ENCODE peak calls at places on chromosomes 11 and 22, in nine cellular contexts. One of them, this sample, is unnamed.

GRCh38 chr11:110812334-110812733 is 100.1 kb upstream of the ARHGAP20 start:
- DNase-seq in AG04450: no peak
- DNase-seq in SK-N-SH: no peak
- DNase-seq in brain microvascular endothelial cell: no peak
- DNase-seq in neural progenitor cell: no peak
- DNase-seq in A673: no peak
- DNase-seq in AG09309: no peak
- DNase-seq in tibial nerve: no peak
- DNase-seq in A549: no peak
- DNase-seq in this sample: no peak

GRCh38 chr11:22703040-22703439 is 36.6 kb downstream of the GAS2 start:
- DNase-seq in AG04450: peak; percentile 46
- DNase-seq in SK-N-SH: no peak
- DNase-seq in brain microvascular endothelial cell: peak; percentile 63
- DNase-seq in neural progenitor cell: peak; percentile 3
- DNase-seq in A673: peak; percentile 62
- DNase-seq in AG09309: no peak
- DNase-seq in tibial nerve: no peak
- DNase-seq in A549: peak; percentile 3
- DNase-seq in this sample: peak; percentile 69

GRCh38 chr22:22930571-22931556 is 43.2 kb downstream of the IGLL5 start:
- DNase-seq in AG04450: no peak
- DNase-seq in SK-N-SH: no peak
- DNase-seq in brain microvascular endothelial cell: no peak
- DNase-seq in neural progenitor cell: no peak
- DNase-seq in A673: no peak
- DNase-seq in AG09309: no peak
- DNase-seq in tibial nerve: no peak
- DNase-seq in A549: no peak
- DNase-seq in this sample: no peak

GRCh38 chr22:25420925-25421904 is 143.3 kb upstream of the GRK3 start:
- DNase-seq in AG04450: no peak
- DNase-seq in SK-N-SH: peak; percentile 64
- DNase-seq in brain microvascular endothelial cell: no peak
- DNase-seq in neural progenitor cell: peak; percentile 69
- DNase-seq in A673: no peak
- DNase-seq in AG09309: no peak
- DNase-seq in tibial nerve: no peak
- DNase-seq in A549: no peak
- DNase-seq in this sample: no peak

GRCh38 chr11:21774212-21774611 is 418.7 kb upstream of the ANO5 start:
- DNase-seq in AG04450: no peak
- DNase-seq in SK-N-SH: no peak
- DNase-seq in brain microvascular endothelial cell: no peak
- DNase-seq in neural progenitor cell: no peak
- DNase-seq in A673: no peak
- DNase-seq in AG09309: no peak
- DNase-seq in tibial nerve: no peak
- DNase-seq in A549: no peak
- DNase-seq in this sample: no peak

GRCh38 chr11:88231894-88232482 is 56.7 kb upstream of the RAB38 start:
- DNase-seq in AG04450: peak; percentile 3
- DNase-seq in SK-N-SH: peak; percentile 18
- DNase-seq in brain microvascular endothelial cell: peak; percentile 37
- DNase-seq in neural progenitor cell: peak; percentile 48
- DNase-seq in A673: peak; percentile 66
- DNase-seq in AG09309: peak; percentile 5
- DNase-seq in tibial nerve: peak; percentile 48
- DNase-seq in A549: peak; percentile 11
- DNase-seq in this sample: peak; percentile 4

GRCh38 chr22:24894998-24895397 is 51.5 kb downstream of the LHFPL7 start:
- DNase-seq in AG04450: no peak
- DNase-seq in SK-N-SH: peak; percentile 85
- DNase-seq in brain microvascular endothelial cell: peak; percentile 56
- DNase-seq in neural progenitor cell: no peak
- DNase-seq in A673: peak; percentile 11
- DNase-seq in AG09309: no peak
- DNase-seq in tibial nerve: peak; percentile 74
- DNase-seq in A549: peak; percentile 28
- DNase-seq in this sample: peak; percentile 52

GRCh38 chr11:119339581-119340334 is 925 bp downstream of the C1QTNF5 start:
- DNase-seq in AG04450: no peak
- DNase-seq in SK-N-SH: peak; percentile 95
- DNase-seq in brain microvascular endothelial cell: no peak
- DNase-seq in neural progenitor cell: peak; percentile 94
- DNase-seq in A673: peak; percentile 58
- DNase-seq in AG09309: no peak
- DNase-seq in tibial nerve: peak; percentile 40
- DNase-seq in A549: no peak
- DNase-seq in this sample: no peak

GRCh38 chr22:32623943-32624342 is 149.3 kb downstream of the FBXO7 start:
- DNase-seq in AG04450: peak; percentile 88
- DNase-seq in SK-N-SH: no peak
- DNase-seq in brain microvascular endothelial cell: peak; percentile 82
- DNase-seq in neural progenitor cell: no peak
- DNase-seq in A673: no peak
- DNase-seq in AG09309: peak; percentile 74
- DNase-seq in tibial nerve: peak; percentile 93
- DNase-seq in A549: no peak
- DNase-seq in this sample: peak; percentile 28

GRCh38 chr22:32621656-32622003 is 147.0 kb downstream of the FBXO7 start:
- DNase-seq in AG04450: no peak
- DNase-seq in SK-N-SH: no peak
- DNase-seq in brain microvascular endothelial cell: no peak
- DNase-seq in neural progenitor cell: no peak
- DNase-seq in A673: no peak
- DNase-seq in AG09309: no peak
- DNase-seq in tibial nerve: no peak
- DNase-seq in A549: no peak
- DNase-seq in this sample: no peak

GRCh38 chr22:32620992-32621391 is 146.4 kb downstream of the FBXO7 start:
- DNase-seq in AG04450: no peak
- DNase-seq in SK-N-SH: no peak
- DNase-seq in brain microvascular endothelial cell: no peak
- DNase-seq in neural progenitor cell: no peak
- DNase-seq in A673: no peak
- DNase-seq in AG09309: no peak
- DNase-seq in tibial nerve: no peak
- DNase-seq in A549: no peak
- DNase-seq in this sample: no peak

GRCh38 chr22:32622762-32623147 is 148.1 kb downstream of the FBXO7 start:
- DNase-seq in AG04450: no peak
- DNase-seq in SK-N-SH: no peak
- DNase-seq in brain microvascular endothelial cell: no peak
- DNase-seq in neural progenitor cell: peak; percentile 52
- DNase-seq in A673: no peak
- DNase-seq in AG09309: no peak
- DNase-seq in tibial nerve: no peak
- DNase-seq in A549: no peak
- DNase-seq in this sample: no peak

DNA sequence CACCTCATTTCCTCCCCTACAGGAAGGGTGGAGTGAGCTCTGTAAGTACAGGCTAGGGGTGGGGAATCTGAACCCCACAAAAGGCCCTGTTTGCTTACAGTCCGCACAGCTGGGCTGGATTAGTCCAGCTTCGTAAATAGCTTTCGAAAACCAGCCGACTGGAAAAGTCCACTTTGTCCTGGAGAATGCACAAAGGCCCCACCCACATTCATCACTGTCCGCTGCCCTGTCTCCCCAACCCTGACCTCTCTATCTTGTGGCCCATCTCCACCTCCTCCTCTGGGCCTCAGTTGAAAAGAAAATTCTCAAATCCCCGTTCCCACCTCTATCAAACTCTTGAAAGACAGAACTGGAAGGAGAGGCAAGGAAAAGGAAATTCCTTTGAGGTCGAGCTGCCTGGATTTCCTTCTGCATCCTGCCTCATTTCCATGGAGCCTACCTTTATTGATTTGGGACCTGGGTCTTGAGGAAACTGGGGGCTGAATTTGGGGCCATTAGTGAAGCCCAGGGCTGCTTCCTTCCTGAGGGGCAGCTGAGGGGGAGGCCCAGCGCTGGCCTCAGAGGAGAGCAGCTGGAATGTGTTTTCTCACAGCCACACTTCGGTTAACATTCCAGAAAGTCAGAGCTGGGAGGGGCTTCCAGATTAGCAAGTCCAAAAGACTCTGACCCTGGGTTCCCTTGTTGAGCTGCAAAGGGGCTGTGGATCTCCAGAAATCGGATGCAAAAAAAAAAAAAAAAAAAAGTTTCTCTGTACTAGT is 147.6 kb downstream of the FBXO7 start:
- DNase-seq in AG04450: peak; percentile 94
- DNase-seq in SK-N-SH: no peak
- DNase-seq in brain microvascular endothelial cell: peak; percentile 67
- DNase-seq in neural progenitor cell: peak; percentile 95
- DNase-seq in A673: no peak
- DNase-seq in AG09309: peak; percentile 51
- DNase-seq in tibial nerve: peak; percentile 73
- DNase-seq in A549: no peak
- DNase-seq in this sample: no peak
- H3K4me3 ChIP-seq in AG04450: peak overlapping the region; percentile 25
- H3K4me3 ChIP-seq in SK-N-SH: no peak overlapping the region
- H3K4me3 ChIP-seq in brain microvascular endothelial cell: no peak overlapping the region
- H3K4me3 ChIP-seq in neural progenitor cell: peak overlapping the region; percentile 31
- H3K4me3 ChIP-seq in A673: no peak overlapping the region
- H3K4me3 ChIP-seq in AG09309: no peak overlapping the region
- H3K4me3 ChIP-seq in tibial nerve: peak overlapping the region; percentile 4
- H3K4me3 ChIP-seq in A549: no peak overlapping the region
- H3K4me3 ChIP-seq in this sample: no peak overlapping the region

GRCh38 chr22:50641696-50642607 is 14.0 kb upstream of the ARSA start:
- DNase-seq in AG04450: no peak
- DNase-seq in SK-N-SH: no peak
- DNase-seq in brain microvascular endothelial cell: peak; percentile 16
- DNase-seq in neural progenitor cell: peak; percentile 82
- DNase-seq in A673: no peak
- DNase-seq in AG09309: no peak
- DNase-seq in tibial nerve: no peak
- DNase-seq in A549: no peak
- DNase-seq in this sample: no peak
- TF ChIP-seq CTCF in AG04450: peak; percentile 54
- TF ChIP-seq CTCF in SK-N-SH: no peak
- TF ChIP-seq CTCF in brain microvascular endothelial cell: peak; percentile 64
- TF ChIP-seq CTCF in neural progenitor cell: peak; percentile 28
- TF ChIP-seq CTCF in A673: peak; percentile 22
- TF ChIP-seq CTCF in AG09309: peak; percentile 39
- TF ChIP-seq CTCF in tibial nerve: peak; percentile 39
- TF ChIP-seq CTCF in A549: no peak
- TF ChIP-seq CTCF in this sample: no peak

GRCh38 chr11:96242191-96242845 is 100.7 kb downstream of the MAML2 start:
- DNase-seq in AG04450: no peak
- DNase-seq in SK-N-SH: no peak
- DNase-seq in brain microvascular endothelial cell: no peak
- DNase-seq in neural progenitor cell: peak; percentile 16
- DNase-seq in A673: peak; percentile 58
- DNase-seq in AG09309: no peak
- DNase-seq in tibial nerve: no peak
- DNase-seq in A549: no peak
- DNase-seq in this sample: no peak

GRCh38 chr11:96241351-96241841 is 101.6 kb downstream of the MAML2 start:
- DNase-seq in AG04450: no peak
- DNase-seq in SK-N-SH: no peak
- DNase-seq in brain microvascular endothelial cell: no peak
- DNase-seq in neural progenitor cell: no peak
- DNase-seq in A673: peak; percentile 61
- DNase-seq in AG09309: no peak
- DNase-seq in tibial nerve: no peak
- DNase-seq in A549: no peak
- DNase-seq in this sample: no peak

GRCh38 chr11:96242971-96243647 is 99.9 kb downstream of the MAML2 start:
- DNase-seq in AG04450: peak; percentile 96
- DNase-seq in SK-N-SH: peak; percentile 89
- DNase-seq in brain microvascular endothelial cell: peak; percentile 98
- DNase-seq in neural progenitor cell: peak; percentile 87
- DNase-seq in A673: peak; percentile 100
- DNase-seq in AG09309: peak; percentile 95
- DNase-seq in tibial nerve: peak; percentile 92
- DNase-seq in A549: peak; percentile 83
- DNase-seq in this sample: peak; percentile 75

DNA sequence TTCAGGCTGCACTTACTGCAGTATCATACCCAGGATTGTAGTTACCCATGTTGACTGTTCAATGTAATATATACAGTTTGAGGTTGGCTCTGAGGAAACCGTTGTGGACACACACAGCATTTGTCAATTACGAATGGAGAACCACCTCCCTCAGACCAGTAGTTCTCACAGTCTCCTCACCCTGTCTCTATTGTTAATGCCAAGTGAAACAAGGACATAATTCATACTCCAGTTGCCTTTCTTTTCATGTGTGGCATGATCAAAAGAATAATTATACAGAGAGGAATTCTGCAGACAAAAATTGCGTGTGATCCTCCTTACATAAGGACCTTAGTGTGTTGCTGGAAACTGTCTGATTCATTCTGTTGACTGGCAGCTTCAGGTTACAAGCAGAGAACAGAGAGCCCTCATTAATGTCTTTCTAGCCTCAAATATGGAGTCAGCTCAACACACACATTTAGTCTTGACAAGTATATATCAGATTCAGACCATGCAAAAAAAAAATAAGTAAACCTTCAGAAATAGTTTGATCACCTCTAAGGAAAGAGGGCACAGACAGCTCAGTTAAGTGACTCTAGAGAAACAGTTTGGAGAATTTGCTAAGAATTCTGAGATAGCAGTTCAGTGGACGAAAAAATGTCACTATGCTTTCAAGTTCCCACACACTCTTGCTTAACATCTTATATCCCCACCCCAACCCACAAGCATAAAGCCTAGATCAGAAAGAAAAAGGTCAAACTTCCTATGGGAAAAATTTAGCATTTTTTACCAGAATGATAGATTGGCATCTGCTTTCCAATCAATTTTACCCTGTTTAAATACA is 96.1 kb downstream of the MAML2 start:
- DNase-seq in AG04450: no peak
- DNase-seq in SK-N-SH: no peak
- DNase-seq in brain microvascular endothelial cell: peak; percentile 65
- DNase-seq in neural progenitor cell: no peak
- DNase-seq in A673: peak; percentile 41
- DNase-seq in AG09309: peak; percentile 66
- DNase-seq in tibial nerve: no peak
- DNase-seq in A549: no peak
- DNase-seq in this sample: no peak
- H3K4me3 ChIP-seq in AG04450: no peak overlapping the region
- H3K4me3 ChIP-seq in SK-N-SH: no peak overlapping the region
- H3K4me3 ChIP-seq in brain microvascular endothelial cell: no peak overlapping the region
- H3K4me3 ChIP-seq in neural progenitor cell: no peak overlapping the region
- H3K4me3 ChIP-seq in A673: no peak overlapping the region
- H3K4me3 ChIP-seq in AG09309: no peak overlapping the region
- H3K4me3 ChIP-seq in tibial nerve: no peak overlapping the region
- H3K4me3 ChIP-seq in A549: no peak overlapping the region
- H3K4me3 ChIP-seq in this sample: no peak overlapping the region

DNA sequence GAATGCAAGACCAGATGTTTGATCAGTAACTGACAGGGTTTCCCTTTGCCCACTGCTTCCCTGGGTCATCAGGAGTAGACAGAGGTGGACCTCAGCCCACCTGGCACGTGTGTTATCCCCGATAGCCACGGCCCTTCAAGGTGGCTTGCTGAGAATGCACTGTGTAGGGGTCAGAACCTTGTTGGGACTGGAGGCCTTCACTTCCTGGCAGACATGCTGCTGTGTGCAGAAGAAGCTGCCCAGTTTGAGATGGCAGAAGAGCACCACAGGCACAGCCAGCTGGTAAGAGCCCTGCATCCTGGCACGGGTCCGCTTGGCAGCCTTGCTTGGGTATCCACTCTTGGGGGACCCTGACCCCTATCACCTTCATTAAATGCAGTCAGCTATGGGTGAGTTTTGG is 81.8 kb downstream of the SFI1 start:
- DNase-seq in AG04450: no peak
- DNase-seq in SK-N-SH: no peak
- DNase-seq in brain microvascular endothelial cell: no peak
- DNase-seq in neural progenitor cell: no peak
- DNase-seq in A673: no peak
- DNase-seq in AG09309: no peak
- DNase-seq in tibial nerve: no peak
- DNase-seq in A549: no peak
- DNase-seq in this sample: no peak
- TF ChIP-seq CTCF in AG04450: no peak
- TF ChIP-seq CTCF in SK-N-SH: no peak
- TF ChIP-seq CTCF in brain microvascular endothelial cell: no peak
- TF ChIP-seq CTCF in neural progenitor cell: no peak
- TF ChIP-seq CTCF in A673: no peak
- TF ChIP-seq CTCF in AG09309: no peak
- TF ChIP-seq CTCF in tibial nerve: no peak
- TF ChIP-seq CTCF in A549: no peak
- TF ChIP-seq CTCF in this sample: no peak